ENCODE peak calls at places on chromosomes 3 and 15, in four cellular contexts. Z is K562, Q is GM12878, F is HepG2. L is an unnamed sample.

GRCh38 chr15:80403712-80404056 is 498 bp upstream of the ARNT2 start:
- DNase-seq in F (no peak), Q (no peak), Z (no peak), L (peak)

GRCh38 chr3:182789371-182789770 is 3.9 kb upstream of the ATP11B start:
- DNase-seq in Z (no peak), Q (no peak), F (no peak), L (no peak)

GRCh38 chr3:112579697-112580096 is 17.9 kb downstream of the SLC35A5 start:
- DNase-seq in Z (no peak), Q (no peak), F (no peak), L (no peak)

GRCh38 chr3:193711523-193711963 is 118.5 kb downstream of the OPA1 start:
- DNase-seq in F (peak), Q (no peak), Z (no peak), L (no peak)

GRCh38 chr15:78909791-78910228 is 35.0 kb downstream of the CTSH start:
- DNase-seq in Z (peak), Q (peak), F (peak), L (peak)

GRCh38 chr3:119091936-119092677 is 53.9 kb upstream of the TEX55 start:
- DNase-seq in Q (no peak), Z (no peak), F (no peak), L (no peak)

GRCh38 chr15:29533667-29534066 is 264.0 kb upstream of the NSMCE3 start:
- DNase-seq in Q (no peak), Z (no peak), F (no peak), L (no peak)

GRCh38 chr15:57720861-57721260 is 14.3 kb downstream of the POLR2M start:
- DNase-seq in F (no peak), Q (no peak), Z (no peak), L (no peak)

GRCh38 chr3:119664850-119665379 is 4.5 kb upstream of the POPDC2 start:
- DNase-seq in Z (no peak), Q (no peak), F (peak), L (no peak)

GRCh38 chr15:31034152-31034551 is 42.7 kb upstream of the MTMR10 start:
- DNase-seq in F (no peak), Q (no peak), Z (no peak), L (no peak)

GRCh38 chr3:171445805-171446204 is 14.4 kb downstream of the TNIK start:
- DNase-seq in Q (no peak), F (no peak), Z (no peak), L (no peak)

GRCh38 chr15:65413051-65413759 is 9.5 kb downstream of the IGDCC4 start:
- DNase-seq in F (no peak), Z (no peak), Q (no peak), L (no peak)

GRCh38 chr3:35965908-35966307 is 326.6 kb downstream of the ARPP21 start:
- DNase-seq in F (no peak), Z (no peak), Q (no peak), L (peak)

GRCh38 chr15:91158415-91159394 is 58.6 kb downstream of the SV2B start:
- DNase-seq in Z (no peak), F (no peak), Q (no peak), L (no peak)

GRCh38 chr3:30626443-30627181 is 20.2 kb downstream of the TGFBR2 start:
- DNase-seq in Q (no peak), Z (no peak), F (no peak), L (no peak)

GRCh38 chr3:189572249-189572648 is 58.9 kb upstream of the TP63 start:
- DNase-seq in Q (no peak), Z (no peak), F (no peak), L (no peak)

GRCh38 chr15:88729581-88729980 is 73.7 kb upstream of the ACAN start:
- DNase-seq in Q (no peak), Z (no peak), F (no peak), L (no peak)

GRCh38 chr3:42804831-42805821 is 836 bp upstream of the HIGD1A start:
- DNase-seq in Q (no peak), Z (peak), F (peak), L (no peak)

GRCh38 chr3:3821780-3822179 is 22.5 kb downstream of the LRRN1 start:
- DNase-seq in Q (no peak), F (no peak), Z (no peak), L (no peak)

GRCh38 chr15:83207622-83208356 is at the start of gene HDGFL3:
- DNase-seq in Z (peak), F (no peak), Q (no peak), L (peak)

GRCh38 chr3:183279371-183279770 is 26.3 kb downstream of the B3GNT5 start:
- DNase-seq in Z (no peak), F (no peak), Q (no peak), L (no peak)

GRCh38 chr15:101652783-101653430 is 726 bp upstream of the TM2D3 start:
- DNase-seq in Z (peak), F (no peak), Q (no peak), L (no peak)

DNA sequence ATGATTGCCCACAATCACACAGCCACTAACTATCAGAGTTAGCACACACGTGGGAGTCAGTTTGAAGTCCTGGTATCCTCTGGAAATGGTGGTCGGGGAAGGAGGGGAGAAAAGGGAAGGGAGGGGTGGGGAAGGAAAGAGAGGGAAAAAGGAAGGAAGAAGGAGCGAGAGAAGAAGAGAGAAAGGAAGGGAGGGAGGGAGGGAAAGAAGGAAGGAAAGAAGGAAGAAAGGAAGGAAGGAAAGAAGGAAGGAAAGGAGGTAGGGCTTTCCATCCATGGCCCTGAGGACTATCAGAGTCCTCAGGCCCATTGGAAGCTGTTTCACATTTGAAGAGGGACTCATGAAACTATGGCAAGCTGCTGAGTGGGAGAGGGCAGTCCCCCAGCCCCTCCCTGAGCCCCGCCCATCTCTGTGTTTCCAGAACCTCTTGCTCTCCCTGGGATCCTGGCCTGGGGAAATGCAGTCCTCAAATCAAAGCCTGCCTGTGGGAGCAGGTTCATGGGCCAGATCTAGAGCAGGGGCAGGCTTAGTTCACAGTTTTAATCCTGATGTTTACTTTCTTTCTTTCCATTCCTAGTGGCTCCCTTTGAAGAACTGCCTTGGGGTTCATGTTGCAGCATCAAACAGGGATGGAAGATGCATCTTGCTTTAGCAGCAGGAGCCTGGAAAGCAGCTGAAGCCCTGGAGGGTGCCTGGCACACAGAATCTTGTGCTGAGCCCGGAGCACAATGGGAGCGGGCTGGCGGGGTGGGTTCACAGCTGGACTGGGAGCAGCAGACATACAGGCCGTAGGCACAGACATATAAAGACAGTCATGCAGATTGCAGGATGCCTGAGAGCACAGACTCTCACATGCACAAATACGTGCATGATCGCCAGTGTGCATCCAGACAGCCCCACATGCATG is 66.1 kb upstream of the GLCE start:
- DNase-seq in Z (no peak), Q (no peak), F (no peak), L (no peak)
- TF ChIP-seq FOXM1 in Z (no peak), Q (no peak), F (no peak), L (no peak)

GRCh38 chr3:184740509-184741258 is 28.8 kb upstream of the MAGEF1 start:
- DNase-seq in Z (no peak), F (no peak), Q (no peak), L (no peak)
- TF ChIP-seq SP1 in Z (no peak), F (no peak), Q (no peak), L (no peak)

DNA sequence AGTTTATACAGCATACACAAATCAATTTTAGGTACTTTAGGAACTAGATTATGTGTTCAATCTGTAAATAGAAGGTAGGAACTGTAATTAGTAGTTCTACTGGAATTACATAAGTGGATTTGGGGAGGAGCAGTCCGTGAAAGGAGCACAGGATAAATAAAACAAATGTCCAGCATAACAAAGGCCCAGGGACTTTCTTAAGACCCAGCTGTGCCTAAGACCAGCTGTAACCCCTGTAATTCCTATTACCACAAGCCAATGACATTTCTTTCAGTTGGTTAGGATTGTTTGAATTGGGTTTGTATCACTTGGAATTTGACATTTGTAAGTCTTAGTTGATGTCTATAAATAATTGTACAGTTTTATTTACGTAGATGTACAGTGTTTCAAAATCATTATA is 4.8 kb upstream of the ZBTB20 start:
- DNase-seq in F (no peak), Q (no peak), Z (no peak), L (no peak)
- TF ChIP-seq FOXM1 in F (no peak), Q (no peak), Z (no peak), L (no peak)

GRCh38 chr15:92779874-92780273 is 120.2 kb upstream of the CHD2 start:
- DNase-seq in Z (no peak), F (no peak), Q (no peak), L (no peak)

GRCh38 chr15:92781925-92782453 is 118.1 kb upstream of the CHD2 start:
- DNase-seq in Q (no peak), Z (no peak), F (no peak), L (no peak)

DNA sequence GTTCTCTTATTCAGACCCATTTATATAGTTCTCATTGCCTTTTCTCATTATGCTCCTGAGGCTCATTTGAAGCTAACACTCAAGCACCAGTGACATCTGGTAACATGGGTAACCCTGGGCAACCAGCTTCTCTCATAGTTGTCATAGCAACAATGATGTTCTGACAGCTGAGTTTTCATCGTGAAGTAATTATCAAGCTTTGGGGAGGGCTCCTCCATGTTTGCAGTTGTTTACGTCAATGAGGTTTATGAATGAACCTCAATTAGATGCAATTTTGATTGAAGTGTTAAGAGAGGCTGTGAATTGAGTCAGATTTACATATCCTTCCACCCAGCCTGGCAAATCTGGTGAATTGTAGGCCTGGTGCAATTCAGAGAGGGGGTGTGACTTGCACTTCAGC is 119.3 kb upstream of the CHD2 start:
- DNase-seq in Q (no peak), Z (no peak), F (no peak), L (no peak)
- TF ChIP-seq SP1 in Q (no peak), Z (no peak), F (no peak), L (no peak)

DNA sequence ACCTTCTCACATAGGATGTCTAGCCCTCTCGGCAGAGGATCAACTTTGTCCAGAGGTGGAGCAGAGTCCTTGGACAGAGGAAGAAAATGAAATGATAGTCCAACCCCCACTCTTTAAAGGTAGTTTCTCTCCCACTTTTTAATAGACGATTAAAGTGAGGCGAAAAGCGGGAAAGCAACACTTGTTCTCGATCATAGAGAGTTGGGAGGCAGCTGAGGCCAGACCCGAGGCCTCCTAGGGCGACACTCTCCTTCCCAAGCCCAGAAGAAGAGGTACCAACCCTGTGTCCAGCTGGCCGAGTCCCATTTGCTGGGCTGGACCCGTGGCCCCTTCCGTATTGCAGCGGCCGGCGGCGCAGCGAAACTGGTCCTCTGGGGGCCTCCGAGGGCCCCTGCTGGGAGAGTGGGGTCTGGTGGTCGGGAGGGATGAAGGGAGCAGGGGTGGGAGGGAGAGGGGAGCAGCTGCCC is 2.3 kb downstream of the WNT5A start:
- DNase-seq in Q (no peak), F (no peak), Z (no peak), L (no peak)
- TF ChIP-seq FOXM1 in Q (no peak), F (no peak), Z (no peak), L (no peak)

DNA sequence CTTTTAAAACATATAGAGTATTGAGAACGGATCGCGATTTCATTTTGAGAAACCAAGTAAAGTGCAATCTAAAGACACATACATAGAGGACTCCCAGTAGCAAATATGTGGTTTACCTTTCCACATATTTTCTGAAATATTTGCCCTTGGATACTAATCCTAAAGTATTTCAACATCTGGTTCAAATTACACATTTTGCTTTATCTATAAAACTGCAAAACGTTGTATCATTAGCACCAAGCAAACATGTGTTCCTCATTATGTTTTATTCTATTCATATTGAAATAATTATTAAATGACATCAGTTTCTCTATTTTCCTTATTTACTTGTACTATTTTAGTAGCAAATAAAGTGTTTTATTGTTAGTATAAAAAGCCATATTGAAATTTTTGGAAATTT is 776.6 kb downstream of the ROBO2 start:
- DNase-seq in F (no peak), Z (no peak), Q (no peak), L (no peak)
- TF ChIP-seq SP1 in F (no peak), Z (no peak), Q (no peak), L (no peak)